ENCODE peak calls at places on chromosome 18, in ten cellular contexts. Z, A, Y, U, L, R, W, E, J and B are unnamed samples.

GRCh38 chr18:58256316-58257080 is 212.5 kb downstream of the NEDD4L start:
- DNase-seq in U (no peak), A (no peak), Y (no peak), R (peak; percentile 39), J (no peak), L (no peak), W (no peak), Z (no peak), E (no peak), B (no peak)

GRCh38 chr18:38634117-38634516 is 1068.5 kb upstream of the CELF4 start:
- DNase-seq in Z (no peak), J (no peak), Y (no peak), W (no peak), A (no peak), R (no peak), U (no peak), E (no peak), L (no peak), B (no peak)

GRCh38 chr18:57466307-57466706 is 31.1 kb downstream of the ONECUT2 start:
- DNase-seq in L (no peak), E (no peak), R (no peak), U (no peak), J (no peak), Z (peak; percentile 1), W (no peak), Y (no peak), A (no peak), B (no peak)

GRCh38 chr18:43060020-43060419 is 55.5 kb downstream of the RIT2 start:
- DNase-seq in U (no peak), A (peak; percentile 52), Y (no peak), J (no peak), W (no peak), Z (peak; percentile 66), R (no peak), E (no peak), L (no peak), B (no peak)

GRCh38 chr18:6994053-6994452 is 123.5 kb downstream of the LAMA1 start:
- DNase-seq in Y (no peak), J (no peak), R (peak; percentile 49), A (no peak), E (peak; percentile 60), U (no peak), W (no peak), L (no peak), Z (peak; percentile 9), B (no peak)

GRCh38 chr18:68417826-68418225 is 297.1 kb downstream of the TMX3 start:
- DNase-seq in R (no peak), W (no peak), Z (peak; percentile 84), J (no peak), Y (no peak), E (no peak), U (no peak), L (no peak), A (no peak), B (no peak)

GRCh38 chr18:63683890-63684289 is 18.9 kb upstream of the SERPINB11 start:
- DNase-seq in R (peak; percentile 62), A (no peak), W (no peak), U (no peak), J (no peak), Z (no peak), Y (no peak), L (no peak), E (no peak), B (no peak)

GRCh38 chr18:27577740-27578139 is 392.6 kb upstream of the CHST9 start:
- DNase-seq in L (no peak), W (no peak), J (no peak), E (no peak), Y (no peak), U (no peak), Z (no peak), R (no peak), A (no peak), B (peak; percentile 31)

GRCh38 chr18:11902522-11903292 is 5.4 kb downstream of the MPPE1 start:
- DNase-seq in J (no peak), W (no peak), Y (no peak), E (no peak), R (peak; percentile 81), U (no peak), L (no peak), Z (peak; percentile 16), A (peak; percentile 24), B (no peak)

GRCh38 chr18:44548291-44549221 is 132.1 kb upstream of the SETBP1 start:
- DNase-seq in W (peak; percentile 31), R (no peak), A (peak; percentile 52), Z (peak; percentile 75), L (no peak), Y (no peak), J (no peak), E (no peak), U (no peak), B (no peak)

GRCh38 chr18:26549486-26550435 is 1.4 kb upstream of the KCTD1 start:
- DNase-seq in R (peak; percentile 84), J (peak; percentile 30), A (peak; percentile 71), Y (peak; percentile 89), Z (peak; percentile 68), E (peak; percentile 36), L (no peak), U (peak; percentile 59), W (peak; percentile 73), B (peak; percentile 75)

GRCh38 chr18:78979058-78979680 is 449 bp upstream of the SALL3 start:
- DNase-seq in A (no peak), Z (peak; percentile 20), J (no peak), W (no peak), Y (no peak), L (no peak), U (peak; percentile 67), E (no peak), R (peak; percentile 84), B (peak; percentile 87)

GRCh38 chr18:10044054-10044453 is 130.2 kb downstream of the VAPA start:
- DNase-seq in W (no peak), J (no peak), Y (no peak), R (peak; percentile 39), U (no peak), L (no peak), E (no peak), A (no peak), Z (no peak), B (no peak)

GRCh38 chr18:13366977-13367892 is 148.7 kb downstream of the LDLRAD4 start:
- DNase-seq in U (no peak), A (no peak), J (no peak), L (no peak), E (no peak), W (no peak), Z (no peak), R (peak; percentile 46), Y (no peak), B (no peak)

DNA sequence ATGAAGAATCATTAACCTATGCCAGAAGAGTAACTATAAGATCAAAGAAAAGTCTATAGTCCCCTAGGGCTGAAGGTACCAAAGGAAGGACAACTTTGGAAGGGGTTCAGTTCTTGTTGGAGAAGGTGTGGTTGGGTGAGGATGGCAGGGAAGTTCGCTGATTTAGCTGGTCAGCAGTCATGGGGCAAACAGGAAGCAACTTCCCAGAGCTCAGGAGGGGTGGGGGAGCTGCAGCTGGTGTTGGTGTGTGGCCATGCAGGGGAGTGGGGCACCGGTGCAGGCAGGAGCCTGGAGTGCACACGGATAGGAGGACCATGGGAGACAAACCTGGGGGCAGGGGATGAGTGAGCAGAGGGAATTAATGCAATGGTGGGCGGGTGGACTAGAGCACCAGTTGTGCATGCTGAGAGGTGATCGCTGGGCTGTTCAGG is 34.0 kb downstream of the FHOD3 start:
- DNase-seq in U (no peak), W (no peak), Z (no peak), E (no peak), Y (no peak), L (no peak), J (no peak), R (peak; percentile 20), A (no peak), B (no peak)
- TF ChIP-seq CTCF in U (no peak), W (no peak), Z (no peak), E (no peak), Y (no peak), L (no peak), J (no peak), R (no peak), A (no peak), B (no peak)

GRCh38 chr18:22168360-22168921 is 948 bp upstream of the GATA6 start:
- DNase-seq in Y (no peak), E (no peak), Z (peak; percentile 29), R (peak; percentile 77), W (no peak), A (no peak), U (peak; percentile 23), L (no peak), J (peak; percentile 42), B (peak; percentile 76)
- TF ChIP-seq CTCF in Y (peak; percentile 16), E (no peak), Z (peak; percentile 6), R (peak; percentile 50), W (no peak), A (no peak), U (no peak), L (no peak), J (no peak), B (peak; percentile 20)

DNA sequence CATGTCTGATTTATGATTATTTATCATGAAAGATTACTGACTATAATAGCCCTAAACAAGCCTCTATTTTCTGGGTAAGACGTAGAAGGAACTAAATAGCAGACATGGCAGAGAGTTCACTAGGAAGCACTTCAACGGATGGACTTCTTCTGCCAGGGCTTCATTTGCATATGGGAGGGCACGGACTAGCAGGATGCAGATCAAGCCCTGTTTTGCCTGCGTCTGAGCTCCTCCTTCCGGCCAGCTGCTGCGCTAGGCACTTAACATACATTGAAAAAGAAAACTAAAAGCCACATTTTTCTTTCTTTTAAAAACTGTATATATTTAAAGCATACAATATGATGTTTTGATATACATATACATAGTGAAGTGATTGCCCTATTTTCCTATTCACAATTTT is 340.0 kb upstream of the MEX3C start:
- DNase-seq in U (peak; percentile 58), E (peak; percentile 50), A (no peak), W (peak; percentile 21), J (peak; percentile 14), L (no peak), Z (peak; percentile 73), R (peak; percentile 80), Y (no peak), B (peak; percentile 68)
- TF ChIP-seq CTCF in U (no peak), E (peak; percentile 32), A (peak; percentile 32), W (peak; percentile 58), J (no peak), L (no peak), Z (peak; percentile 52), R (peak; percentile 76), Y (no peak), B (peak; percentile 61)

GRCh38 chr18:3867252-3867651 is 417.3 kb downstream of the TGIF1 start:
- DNase-seq in Y (no peak), Z (no peak), E (no peak), A (no peak), L (no peak), R (no peak), J (no peak), W (no peak), U (no peak), B (no peak)

GRCh38 chr18:3867768-3868445 is 417.9 kb downstream of the TGIF1 start:
- DNase-seq in A (peak; percentile 13), U (no peak), L (no peak), Y (no peak), J (no peak), Z (peak; percentile 43), R (no peak), W (no peak), E (no peak), B (no peak)

GRCh38 chr18:3870914-3871313 is 420.9 kb downstream of the TGIF1 start:
- DNase-seq in U (no peak), W (no peak), Y (no peak), R (no peak), E (no peak), L (no peak), J (no peak), Z (no peak), A (no peak), B (no peak)

GRCh38 chr18:3871687-3872086 is 421.7 kb downstream of the TGIF1 start:
- DNase-seq in A (no peak), J (no peak), Z (no peak), E (no peak), U (no peak), R (no peak), L (no peak), W (no peak), Y (no peak), B (no peak)

GRCh38 chr18:3869848-3870247 is 419.9 kb downstream of the TGIF1 start:
- DNase-seq in Z (peak; percentile 83), E (no peak), L (no peak), R (no peak), J (no peak), Y (no peak), U (no peak), A (peak; percentile 74), W (no peak), B (peak; percentile 62)
- TF ChIP-seq CTCF in Z (peak; percentile 55), E (peak; percentile 36), L (peak; percentile 43), R (peak; percentile 78), J (peak; percentile 17), Y (peak; percentile 35), U (peak; percentile 28), A (peak; percentile 43), W (peak; percentile 56), B (peak; percentile 64)